ENCODE peak calls at places on chromosomes 2 and 18, in nine cellular contexts. G is A549, P is suprapubic skin, X is stomach, Z is transverse colon, I is K562, E is tibial nerve, U is sigmoid colon, J is HepG2. W is an unnamed sample. For H3K4me1, the result is how much of the 10 kb centered on the place peaks cover.

GRCh38 chr2:120132190-120132589 is 91.0 kb downstream of the TMEM185B start:
- DNase-seq in G (no peak), P (no peak), X (no peak), Z (no peak), I (no peak), E (no peak), U (no peak), J (no peak), W (no peak)

GRCh38 chr2:138486347-138487198 is 15.0 kb upstream of the SPOPL start:
- DNase-seq in G (no peak), P (no peak), X (no peak), Z (no peak), I (no peak), E (no peak), U (no peak), J (no peak), W (no peak)

GRCh38 chr2:227503433-227504406 is 31.8 kb downstream of the AGFG1 start:
- DNase-seq in G (peak), P (no peak), X (peak), Z (peak), I (peak), E (no peak), U (no peak), J (peak), W (no peak)

GRCh38 chr2:25991965-25992364 is 9.7 kb upstream of the KIF3C start:
- DNase-seq in G (no peak), P (no peak), X (no peak), Z (no peak), I (no peak), E (no peak), U (no peak), J (no peak), W (no peak)

GRCh38 chr2:3314626-3315025 is 63.0 kb downstream of the EIPR1 start:
- DNase-seq in G (no peak), P (no peak), X (no peak), Z (no peak), I (no peak), E (no peak), U (peak), J (no peak), W (no peak)

GRCh38 chr2:186199029-186199428 is 287.0 kb upstream of the ZC3H15 start:
- DNase-seq in G (no peak), P (no peak), X (no peak), Z (no peak), I (no peak), E (no peak), U (no peak), J (no peak), W (no peak)

GRCh38 chr2:229407170-229407569 is 136.1 kb upstream of the PID1 start:
- DNase-seq in G (peak), P (peak), X (peak), Z (peak), I (no peak), E (peak), U (peak), J (peak), W (peak)

GRCh38 chr2:218894168-218895157 is 13.8 kb downstream of the WNT10A start:
- DNase-seq in G (no peak), P (no peak), X (no peak), Z (no peak), I (no peak), E (no peak), U (no peak), J (no peak), W (no peak)

DNA sequence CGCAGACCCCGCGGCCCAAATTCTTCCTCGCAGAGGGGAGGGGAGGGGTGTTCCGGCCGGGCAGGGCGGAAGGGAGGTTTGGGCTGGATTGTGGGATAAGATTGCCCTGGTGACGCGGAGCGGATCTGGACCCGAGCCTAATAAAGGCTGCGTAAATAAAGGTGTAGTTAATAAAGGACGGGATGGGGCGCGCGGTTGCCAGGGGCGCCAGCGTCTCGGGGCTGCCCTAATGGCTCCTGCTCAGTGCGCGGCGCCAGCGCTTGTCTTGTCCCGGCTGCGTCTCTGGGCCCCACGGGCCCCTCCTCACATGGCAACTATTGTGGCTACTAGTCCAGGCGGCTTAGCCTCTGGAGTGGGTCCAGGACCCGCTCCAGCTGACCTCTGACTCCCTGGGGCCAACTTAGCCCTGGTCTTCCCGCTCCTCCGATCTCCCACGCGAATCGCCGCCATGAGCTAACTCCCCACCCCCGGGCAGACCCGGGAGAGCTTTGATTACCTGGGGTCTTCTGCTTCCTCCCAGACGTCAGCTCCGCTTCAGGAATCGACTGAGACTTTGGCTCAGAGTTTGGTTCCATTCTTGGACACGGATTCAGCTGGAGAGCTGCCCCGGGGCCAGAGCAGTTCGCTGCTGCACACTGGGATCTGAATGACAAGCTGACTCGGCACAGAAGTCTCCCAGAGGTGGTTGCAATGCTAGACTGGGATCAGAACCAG is 36.5 kb downstream of the SLC25A52 start:
- DNase-seq in G (no peak), P (no peak), X (peak), Z (peak), I (no peak), E (no peak), U (peak), J (no peak), W (peak)
- TF ChIP-seq POLR2A in G (no peak), P (no peak), X (no peak), Z (no peak), I (no peak), E (no peak), U (no peak), J (no peak), W (no peak)

DNA sequence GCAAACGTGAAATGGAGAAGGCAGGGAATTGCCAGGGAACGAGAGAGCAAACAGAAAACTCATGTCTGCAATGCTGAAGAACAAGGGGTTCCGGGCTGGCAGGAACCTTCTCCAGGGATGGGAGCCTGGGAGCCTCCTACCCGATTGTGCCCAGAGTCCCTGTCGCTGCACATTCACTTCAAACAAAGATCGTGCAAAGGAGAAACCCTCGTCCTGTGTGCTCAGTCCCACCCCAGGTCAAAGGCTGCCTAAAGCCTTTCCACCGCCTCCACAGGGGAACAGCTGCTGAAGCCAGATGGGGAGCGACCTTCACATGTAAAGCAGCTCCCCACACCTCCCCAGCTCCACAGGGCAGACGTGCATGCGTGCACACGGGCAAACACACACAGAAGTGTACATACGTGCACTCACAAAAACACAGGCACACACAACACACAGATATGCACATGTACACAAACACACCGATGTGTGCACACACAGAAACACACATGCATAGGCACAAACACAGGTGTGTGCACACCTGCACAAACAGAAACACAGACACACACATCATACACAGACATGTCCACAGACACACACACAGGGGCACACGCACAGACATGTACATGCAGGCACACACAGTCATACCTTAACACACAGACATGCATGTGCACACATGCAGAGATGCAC is 460.1 kb upstream of the SALL3 start:
- DNase-seq in G (no peak), P (no peak), X (peak), Z (no peak), I (no peak), E (no peak), U (no peak), J (no peak), W (no peak)
- TF ChIP-seq EP300 in G (no peak), P (no peak), X (no peak), Z (no peak), I (no peak), E (no peak), U (no peak), J (no peak), W (no peak)

GRCh38 chr2:230886641-230887040 is 21.9 kb downstream of the ITM2C start:
- DNase-seq in G (no peak), P (no peak), X (no peak), Z (no peak), I (no peak), E (no peak), U (no peak), J (no peak), W (no peak)
- H3K4me1 ChIP-seq in G (under half), P (under half), X (under half), Z (under half), I (under half), E (under half), U (under half), J (under half), W (under half)

DNA sequence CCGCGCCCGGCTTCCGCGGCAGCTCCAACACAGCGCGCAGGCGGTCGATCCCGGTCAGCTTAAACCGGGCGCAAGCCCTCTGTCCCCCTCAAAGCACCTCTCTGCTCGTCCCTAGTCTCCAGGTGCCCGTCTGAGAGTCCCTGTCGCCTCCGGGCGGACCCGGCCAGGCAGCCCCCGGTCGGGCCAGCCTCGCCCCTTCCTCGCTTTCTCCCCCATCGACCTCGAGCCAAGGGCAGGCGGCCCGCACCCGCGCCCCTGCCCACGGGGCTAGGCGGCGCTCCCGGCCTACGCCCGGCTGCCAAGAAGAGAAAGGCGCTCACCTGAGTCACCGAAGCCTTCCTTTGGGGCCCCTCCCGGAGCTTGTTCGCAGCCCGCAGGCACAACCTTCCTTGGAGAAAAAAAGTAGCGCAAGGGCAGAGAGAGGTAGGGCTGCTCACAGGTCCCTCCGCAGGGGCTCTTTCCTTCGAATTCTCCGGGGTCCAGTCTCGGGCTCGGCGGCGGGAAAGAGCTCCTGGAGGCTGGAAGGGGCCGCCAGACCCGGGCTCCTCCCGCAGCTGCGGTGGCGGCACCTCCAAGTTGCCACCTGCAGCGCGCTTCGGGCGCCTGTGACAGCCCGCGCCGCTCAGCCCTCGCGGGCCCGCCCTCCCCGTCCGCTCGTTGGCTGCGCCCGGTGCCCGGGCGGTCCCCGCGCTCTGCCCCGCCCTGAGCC is 86.4 kb upstream of the EPB41L3 start:
- DNase-seq in G (peak), P (peak), X (peak), Z (peak), I (peak), E (peak), U (peak), J (no peak), W (peak)
- TF ChIP-seq POLR2A in G (no peak), P (no peak), X (no peak), Z (peak), I (no peak), E (peak), U (peak), J (no peak), W (peak)

DNA sequence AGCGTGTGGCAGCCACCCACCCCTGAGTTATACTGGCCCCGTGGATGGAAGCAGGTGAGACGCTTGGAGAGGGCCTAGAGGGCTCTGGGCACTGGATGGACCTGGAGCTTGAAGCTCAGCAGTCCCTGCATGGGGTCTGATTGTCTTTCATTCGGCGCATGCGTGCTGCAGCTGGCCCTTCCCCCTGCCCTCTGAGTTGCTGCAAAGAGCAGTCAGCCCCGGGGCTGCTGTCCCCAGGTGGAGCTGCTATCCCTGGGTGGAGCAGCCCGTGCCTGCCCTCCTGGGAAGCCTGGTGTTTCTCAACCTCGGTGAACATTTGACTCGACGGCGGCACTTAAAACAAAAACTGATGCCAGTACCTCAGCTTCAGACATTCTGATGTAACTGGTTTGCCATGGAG is 29.6 kb downstream of the IGFBP5 start:
- DNase-seq in G (no peak), P (no peak), X (peak), Z (no peak), I (no peak), E (no peak), U (no peak), J (peak), W (peak)
- TF ChIP-seq EP300 in G (no peak), P (no peak), X (no peak), Z (no peak), I (no peak), E (no peak), U (no peak), J (no peak), W (no peak)

W was measured in ovary.